ENCODE peak calls at places on chromosomes 6 and 20, in four cellular contexts. M, V, H and N are unnamed samples.

GRCh38 chr20:53872561-53873248 is 197.7 kb downstream of the BCAS1 start:
- DNase-seq in M (no peak), V (no peak), H (no peak), N (no peak)

GRCh38 chr6:89386917-89387491 is 25.1 kb downstream of the RRAGD start:
- DNase-seq in M (no peak), V (no peak), H (no peak), N (no peak)

GRCh38 chr6:154292855-154293519 is 63.6 kb downstream of the IPCEF1 start:
- DNase-seq in M (no peak), V (no peak), H (peak; percentile 52), N (peak; percentile 77)

GRCh38 chr20:61251529-61252393 is at the start of gene CDH4:
- DNase-seq in M (no peak), V (no peak), H (peak; percentile 53), N (peak; percentile 63)

GRCh38 chr6:165571721-165572132 is 91.3 kb downstream of the PDE10A start:
- DNase-seq in M (no peak), V (no peak), H (no peak), N (no peak)

GRCh38 chr6:118902731-118903130 is 8.8 kb downstream of the ASF1A start:
- DNase-seq in M (no peak), V (no peak), H (peak; percentile 19), N (peak; percentile 34)

GRCh38 chr6:89679215-89680120 is 40.9 kb upstream of the LYRM2 start:
- DNase-seq in M (no peak), V (no peak), H (no peak), N (no peak)

GRCh38 chr6:30259140-30260035 is 46.2 kb upstream of the TRIM26 start:
- DNase-seq in M (peak; percentile 28), V (peak; percentile 30), H (peak; percentile 88), N (peak; percentile 84)

GRCh38 chr6:105431226-105431625 is 28.3 kb upstream of the PREP start:
- DNase-seq in M (no peak), V (peak; percentile 17), H (peak; percentile 46), N (peak; percentile 73)

GRCh38 chr6:42404494-42404893 is 47.2 kb downstream of the TRERF1 start:
- DNase-seq in M (no peak), V (no peak), H (peak; percentile 72), N (peak; percentile 93)

GRCh38 chr20:62523473-62524203 is 47.8 kb upstream of the GATA5 start:
- DNase-seq in M (no peak), V (no peak), H (no peak), N (no peak)

GRCh38 chr20:61178431-61179080 is 73.5 kb upstream of the CDH4 start:
- DNase-seq in M (no peak), V (no peak), H (no peak), N (no peak)

GRCh38 chr6:136889271-136890193 is 32.6 kb upstream of the SLC35D3 start:
- DNase-seq in M (no peak), V (no peak), H (no peak), N (no peak)

GRCh38 chr6:169807219-169807618 is 55.8 kb downstream of the ERMARD start:
- DNase-seq in M (no peak), V (no peak), H (no peak), N (no peak)

GRCh38 chr6:82783587-82784253 is 281.9 kb downstream of the UBE3D start:
- DNase-seq in M (no peak), V (no peak), H (no peak), N (no peak)

GRCh38 chr6:116563830-116564229 is 7.5 kb upstream of the RWDD1 start:
- DNase-seq in M (no peak), V (no peak), H (no peak), N (no peak)

GRCh38 chr6:116562614-116563013 is 8.7 kb upstream of the RWDD1 start:
- DNase-seq in M (no peak), V (no peak), H (no peak), N (no peak)

GRCh38 chr6:116564296-116564695 is 7.0 kb upstream of the RWDD1 start:
- DNase-seq in M (no peak), V (no peak), H (no peak), N (no peak)

GRCh38 chr6:116568111-116568510 is 3.2 kb upstream of the RWDD1 start:
- DNase-seq in M (no peak), V (no peak), H (no peak), N (no peak)

GRCh38 chr6:116564921-116565872 is 6.1 kb upstream of the RWDD1 start:
- DNase-seq in M (no peak), V (no peak), H (no peak), N (peak; percentile 24)
- H3K4me3 ChIP-seq in M (peak overlapping the region; percentile 70), V (peak overlapping the region; percentile 8), H (no peak overlapping the region), N (peak overlapping the region; percentile 6)

GRCh38 chr6:144335914-144336313 is 50.8 kb downstream of the UTRN start:
- DNase-seq in M (no peak), V (no peak), H (peak; percentile 90), N (peak; percentile 67)
- H3K4me3 ChIP-seq in M (no peak overlapping the region), V (no peak overlapping the region), H (no peak overlapping the region), N (no peak overlapping the region)

GRCh38 chr20:20368414-20369352 is 779 bp downstream of the INSM1 start:
- DNase-seq in M (no peak), V (no peak), H (peak; percentile 16), N (no peak)

GRCh38 chr20:20369353-20370086 is 1.6 kb downstream of the INSM1 start:
- DNase-seq in M (no peak), V (no peak), H (peak; percentile 61), N (peak; percentile 55)

GRCh38 chr20:20371681-20372080 is 3.8 kb downstream of the INSM1 start:
- DNase-seq in M (no peak), V (no peak), H (no peak), N (no peak)

GRCh38 chr20:20371133-20371532 is 3.2 kb downstream of the INSM1 start:
- DNase-seq in M (no peak), V (no peak), H (no peak), N (no peak)

GRCh38 chr20:20370087-20370575 is 2.2 kb downstream of the INSM1 start:
- DNase-seq in M (no peak), V (no peak), H (no peak), N (no peak)
- H3K4me3 ChIP-seq in M (no peak overlapping the region), V (no peak overlapping the region), H (no peak overlapping the region), N (no peak overlapping the region)

GRCh38 chr6:28885149-28885738 is 38.5 kb downstream of the TRIM27 start:
- DNase-seq in M (no peak), V (no peak), H (no peak), N (no peak)
- H3K4me3 ChIP-seq in M (no peak overlapping the region), V (no peak overlapping the region), H (no peak overlapping the region), N (no peak overlapping the region)

GRCh38 chr6:108799356-108799720 is 48.9 kb upstream of the ARMC2 start:
- DNase-seq in M (no peak), V (no peak), H (no peak), N (no peak)
- H3K4me3 ChIP-seq in M (no peak overlapping the region), V (no peak overlapping the region), H (no peak overlapping the region), N (no peak overlapping the region)

GRCh38 chr6:127900935-127901334 is at the start of gene THEMIS:
- DNase-seq in M (no peak), V (no peak), H (no peak), N (no peak)
- H3K4me3 ChIP-seq in M (no peak within 1 kb of the TSS), V (no peak within 1 kb of the TSS), H (no peak within 1 kb of the TSS), N (no peak within 1 kb of the TSS)